ENCODE peak calls at places on chromosomes 11 and 22, in six cellular contexts. Q, Y, C, Z, S and U are unnamed samples. For H3K4me1 and H4K20me1, the result is how much of the 10 kb centered on the place peaks cover.

GRCh38 chr11:112285918-112286317 is 25.3 kb upstream of the PLET1 start:
- DNase-seq in Q (peak), Y (no peak), C (peak), Z (peak), S (no peak), U (peak)

GRCh38 chr22:40654522-40655167 is 18.1 kb upstream of the MRTFA start:
- DNase-seq in Q (peak), Y (no peak), C (peak), Z (peak), S (no peak), U (no peak)

GRCh38 chr11:120978701-120979100 is 45.2 kb upstream of the TBCEL start:
- DNase-seq in Q (no peak), Y (no peak), C (no peak), Z (no peak), S (no peak), U (no peak)

GRCh38 chr11:114563077-114563476 is 3.4 kb upstream of the NXPE1 start:
- DNase-seq in Q (no peak), Y (no peak), C (peak), Z (peak), S (no peak), U (no peak)

GRCh38 chr11:74311352-74311926 is at the start of gene P4HA3:
- DNase-seq in Q (peak), Y (no peak), C (peak), Z (peak), S (peak), U (peak)

GRCh38 chr22:43901976-43902643 is 10.3 kb upstream of the PNPLA5 start:
- DNase-seq in Q (peak), Y (no peak), C (peak), Z (peak), S (no peak), U (no peak)

GRCh38 chr11:1867381-1867780 is 14.5 kb downstream of the LSP1 start:
- DNase-seq in Q (no peak), Y (no peak), C (no peak), Z (no peak), S (no peak), U (no peak)

GRCh38 chr11:73971175-73971719 is 11.4 kb downstream of the UCP2 start:
- DNase-seq in Q (no peak), Y (peak), C (no peak), Z (no peak), S (no peak), U (no peak)

GRCh38 chr11:14189874-14190273 is 169.1 kb downstream of the RRAS2 start:
- DNase-seq in Q (peak), Y (no peak), C (peak), Z (no peak), S (no peak), U (no peak)

GRCh38 chr11:1111545-1112212 is 37.0 kb downstream of the MUC2 start:
- DNase-seq in Q (no peak), Y (no peak), C (no peak), Z (no peak), S (no peak), U (no peak)

GRCh38 chr11:70662691-70663098 is 264.4 kb downstream of the CTTN start:
- DNase-seq in Q (no peak), Y (no peak), C (no peak), Z (no peak), S (no peak), U (no peak)

GRCh38 chr11:14290422-14290821 is 68.6 kb downstream of the RRAS2 start:
- DNase-seq in Q (no peak), Y (no peak), C (no peak), Z (no peak), S (no peak), U (peak)

GRCh38 chr11:32473282-32473909 is 38.1 kb upstream of the WT1 start:
- DNase-seq in Q (no peak), Y (no peak), C (no peak), Z (no peak), S (no peak), U (no peak)

GRCh38 chr11:27703453-27703852 is 3.2 kb upstream of the BDNF start:
- DNase-seq in Q (peak), Y (no peak), C (peak), Z (peak), S (no peak), U (no peak)

GRCh38 chr22:17772963-17773605 is 1.2 kb downstream of the BID start:
- DNase-seq in Q (no peak), Y (no peak), C (peak), Z (peak), S (no peak), U (no peak)

GRCh38 chr11:104852811-104853210 is 45.4 kb downstream of the CASP12 start:
- DNase-seq in Q (no peak), Y (no peak), C (peak), Z (peak), S (no peak), U (no peak)

GRCh38 chr11:96000064-96000463 is 76.2 kb upstream of the MTMR2 start:
- DNase-seq in Q (peak), Y (no peak), C (peak), Z (no peak), S (peak), U (no peak)

GRCh38 chr22:39353346-39353745 is 3.6 kb downstream of the SYNGR1 start:
- DNase-seq in Q (no peak), Y (no peak), C (peak), Z (no peak), S (no peak), U (no peak)

GRCh38 chr11:8813658-8814057 is 97.3 kb upstream of the AKIP1 start:
- DNase-seq in Q (peak), Y (peak), C (peak), Z (peak), S (peak), U (peak)

GRCh38 chr11:97965849-97966646 is 1054.7 kb upstream of the CNTN5 start:
- DNase-seq in Q (peak), Y (no peak), C (peak), Z (peak), S (no peak), U (no peak)

GRCh38 chr11:95074806-95075563 is 8.3 kb downstream of the SRSF8 start:
- DNase-seq in Q (peak), Y (no peak), C (no peak), Z (no peak), S (no peak), U (no peak)

GRCh38 chr11:102304686-102305085 is 12.6 kb upstream of the BIRC3 start:
- DNase-seq in Q (no peak), Y (no peak), C (no peak), Z (no peak), S (no peak), U (no peak)

GRCh38 chr11:102305352-102306047 is 11.8 kb upstream of the BIRC3 start:
- DNase-seq in Q (no peak), Y (no peak), C (no peak), Z (no peak), S (no peak), U (no peak)

GRCh38 chr11:102309621-102310541 is 7.4 kb upstream of the BIRC3 start:
- DNase-seq in Q (peak), Y (no peak), C (peak), Z (no peak), S (no peak), U (peak)

GRCh38 chr11:102306048-102306575 is 11.2 kb upstream of the BIRC3 start:
- DNase-seq in Q (no peak), Y (no peak), C (no peak), Z (no peak), S (no peak), U (no peak)

GRCh38 chr11:102306817-102307814 is 10.2 kb upstream of the BIRC3 start:
- DNase-seq in Q (no peak), Y (peak), C (no peak), Z (no peak), S (no peak), U (no peak)
- H3K4me3 ChIP-seq in Q (no peak), Y (peak), C (no peak), Z (no peak), S (no peak), U (no peak)

DNA sequence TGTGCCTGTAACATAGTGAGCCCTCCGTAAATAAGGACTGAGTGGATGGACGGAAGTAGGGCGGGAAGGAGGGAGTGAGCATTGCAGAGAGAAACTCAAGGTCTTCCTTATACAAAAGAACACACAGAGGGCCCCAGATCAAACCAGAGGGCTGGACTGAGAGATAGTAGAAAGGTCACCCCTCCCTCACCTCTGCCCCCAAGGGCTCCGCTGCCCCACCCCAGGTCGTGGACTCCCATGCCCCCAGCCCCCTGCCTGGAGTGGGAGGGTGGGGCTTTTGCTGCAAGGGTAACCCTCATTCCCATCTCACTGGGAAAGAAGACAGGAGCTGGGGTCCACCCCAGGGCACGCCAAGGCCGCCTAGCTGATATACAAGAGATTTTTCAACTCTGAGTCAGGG is 157.0 kb downstream of the MN1 start:
- DNase-seq in Q (no peak), Y (no peak), C (no peak), Z (no peak), S (no peak), U (no peak)
- H3K4me1 ChIP-seq in Q (under half), Y (under half), C (under half), Z (under half), S (under half), U (under half)

GRCh38 chr11:63770763-63771162 is 2.2 kb upstream of the ZFTA start:
- DNase-seq in Q (no peak), Y (no peak), C (peak), Z (no peak), S (no peak), U (peak)

GRCh38 chr11:63768232-63769043 is at the start of gene ZFTA:
- DNase-seq in Q (peak), Y (peak), C (peak), Z (peak), S (peak), U (peak)

GRCh38 chr11:63769044-63769718 is 606 bp upstream of the ZFTA start:
- DNase-seq in Q (no peak), Y (peak), C (peak), Z (no peak), S (peak), U (peak)

GRCh38 chr11:63767415-63768231 is 952 bp downstream of the ZFTA start:
- DNase-seq in Q (peak), Y (peak), C (peak), Z (peak), S (peak), U (peak)

GRCh38 chr11:63769719-63770443 is 1.3 kb upstream of the ZFTA start:
- DNase-seq in Q (no peak), Y (no peak), C (peak), Z (no peak), S (no peak), U (peak)
- H4K20me1 ChIP-seq in Q (under half), Y (under half), C (under half), Z (under half), S (under half), U (under half)

DNA sequence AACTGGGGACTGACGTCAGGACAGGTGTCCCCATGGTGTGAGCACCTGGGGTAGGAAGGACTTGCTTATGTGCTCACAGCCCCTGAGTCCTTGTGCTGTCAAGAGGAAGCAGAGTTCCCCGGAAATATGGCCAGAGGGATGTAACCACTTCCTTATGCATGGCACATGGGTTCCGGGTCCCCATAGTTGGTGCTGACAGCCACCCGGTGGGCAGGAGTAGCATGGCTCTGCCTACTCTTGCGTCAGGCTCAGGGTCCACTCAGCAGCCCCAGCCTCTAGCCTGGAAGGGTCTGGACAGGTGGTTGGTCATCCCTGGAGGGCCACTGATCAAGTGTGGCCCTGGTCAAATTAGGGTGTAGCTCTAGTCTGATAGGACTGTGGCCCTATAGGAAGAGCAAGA is 42.8 kb upstream of the CCND1 start:
- DNase-seq in Q (peak), Y (peak), C (no peak), Z (no peak), S (no peak), U (no peak)
- H3K4me3 ChIP-seq in Q (no peak), Y (no peak), C (no peak), Z (no peak), S (no peak), U (no peak)

DNA sequence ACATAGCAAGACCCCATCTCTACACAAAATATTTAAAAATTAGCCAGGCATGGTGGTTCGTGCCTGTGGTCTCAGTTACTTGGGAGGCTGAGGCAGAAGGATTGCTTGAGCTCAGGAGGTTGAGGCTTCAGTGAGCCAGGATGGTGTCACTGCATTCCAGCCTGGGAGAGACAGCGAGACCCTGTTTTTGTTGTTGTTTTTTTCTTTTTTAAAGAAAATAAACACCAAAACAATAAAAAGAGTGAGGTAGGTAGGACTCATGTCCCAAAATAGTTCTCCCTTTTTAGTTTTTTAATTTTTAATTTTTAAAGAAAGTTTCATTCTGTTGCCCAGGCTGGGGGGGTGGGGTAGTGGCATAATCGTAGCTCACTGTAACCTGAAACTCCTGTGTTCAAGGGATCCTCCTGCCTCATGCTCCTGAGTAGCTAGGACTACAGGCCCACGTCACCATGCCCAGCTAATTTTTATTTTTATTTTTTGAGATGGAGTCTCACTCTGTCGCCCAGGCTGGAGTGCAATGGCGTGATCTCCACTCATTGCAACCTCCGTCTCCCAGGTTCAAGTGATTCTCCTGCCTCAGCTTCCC is 25.5 kb upstream of the MALAT1 start:
- DNase-seq in Q (no peak), Y (no peak), C (peak), Z (peak), S (no peak), U (no peak)
- H3K4me1 ChIP-seq in Q (under half), Y (under half), C (under half), Z (under half), S (under half), U (under half)

DNA sequence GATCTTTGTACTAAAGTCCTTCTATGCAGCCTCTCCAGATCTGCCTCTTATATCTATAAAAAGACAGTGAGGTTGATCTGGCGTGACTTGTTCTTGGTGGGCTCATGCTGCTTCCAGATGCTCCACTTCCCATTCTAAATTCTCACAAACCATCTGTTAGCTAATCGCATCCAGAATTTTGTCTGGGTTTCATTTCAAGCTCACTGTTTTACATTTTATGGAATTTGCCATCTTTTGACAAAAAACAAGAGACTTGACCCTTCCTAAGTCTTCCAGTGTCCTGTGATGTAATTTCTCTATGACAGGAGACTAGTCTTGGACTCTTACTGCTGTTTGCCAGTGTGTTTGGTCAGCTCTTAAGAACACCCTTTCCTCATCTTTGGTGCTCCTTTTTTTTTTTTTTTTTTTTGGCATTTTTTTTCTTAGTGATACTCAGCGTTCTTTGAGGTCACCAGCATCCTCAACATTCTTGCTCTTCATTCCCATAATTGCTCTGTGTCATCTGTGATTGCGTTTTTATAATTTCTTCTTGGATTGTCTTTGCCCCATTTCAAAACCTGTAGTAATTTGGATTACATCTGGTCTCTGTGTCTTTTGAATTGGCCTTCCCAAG is 23.1 kb downstream of the CRKL start:
- DNase-seq in Q (no peak), Y (no peak), C (peak), Z (no peak), S (no peak), U (no peak)
- H4K20me1 ChIP-seq in Q (under half), Y (under half), C (half or more), Z (half or more), S (half or more), U (half or more)

GRCh38 chr11:62123669-62124185 is at the start of gene INCENP:
- DNase-seq in Q (peak), Y (peak), C (peak), Z (peak), S (peak), U (peak)

GRCh38 chr11:62125881-62126280 is 2.1 kb downstream of the INCENP start:
- DNase-seq in Q (no peak), Y (peak), C (no peak), Z (no peak), S (no peak), U (peak)

GRCh38 chr11:62124186-62125113 is 639 bp downstream of the INCENP start:
- DNase-seq in Q (peak), Y (peak), C (peak), Z (peak), S (peak), U (peak)

GRCh38 chr11:62127426-62127825 is 3.6 kb downstream of the INCENP start:
- DNase-seq in Q (no peak), Y (no peak), C (no peak), Z (no peak), S (no peak), U (no peak)

GRCh38 chr11:62125316-62125715 is 1.5 kb downstream of the INCENP start:
- DNase-seq in Q (no peak), Y (peak), C (peak), Z (no peak), S (no peak), U (no peak)
- H3K4me3 ChIP-seq in Q (peak), Y (peak), C (peak), Z (no peak), S (peak), U (peak)

GRCh38 chr11:123063396-123064267 is 1.7 kb upstream of the HSPA8 start:
- DNase-seq in Q (peak), Y (peak), C (peak), Z (peak), S (peak), U (no peak)
- H3K4me1 ChIP-seq in Q (under half), Y (under half), C (under half), Z (under half), S (under half), U (under half)